ENCODE peak calls at places on chromosomes 11 and 22, in four cellular contexts. M, P, Q and C are unnamed samples.

GRCh38 chr11:95144313-95145235 is 54.9 kb downstream of the ENDOD1 start:
- DNase-seq in M (no peak), P (no peak), Q (no peak), C (no peak)

GRCh38 chr11:8983552-8983951 is 19.3 kb upstream of the TMEM9B start:
- DNase-seq in M (no peak), P (no peak), Q (no peak), C (no peak)

GRCh38 chr11:67261942-67262681 is 4.2 kb upstream of the GRK2 start:
- DNase-seq in M (no peak), P (no peak), Q (no peak), C (peak)

GRCh38 chr11:87265132-87265531 is 227.4 kb downstream of the TMEM135 start:
- DNase-seq in M (no peak), P (no peak), Q (no peak), C (no peak)

GRCh38 chr11:129779342-129779741 is 36.3 kb upstream of the TMEM45B start:
- DNase-seq in M (no peak), P (no peak), Q (no peak), C (no peak)

GRCh38 chr11:45653277-45653676 is 12.1 kb downstream of the CHST1 start:
- DNase-seq in M (no peak), P (no peak), Q (no peak), C (no peak)

GRCh38 chr11:45949992-45950407 is 27.5 kb downstream of the LARGE2 start:
- DNase-seq in M (no peak), P (no peak), Q (no peak), C (no peak)

GRCh38 chr22:37533995-37534394 is 14.8 kb upstream of the CARD10 start:
- DNase-seq in M (peak), P (no peak), Q (no peak), C (no peak)

GRCh38 chr11:91947215-91947614 is 277.4 kb upstream of the FAT3 start:
- DNase-seq in M (peak), P (no peak), Q (no peak), C (no peak)

GRCh38 chr22:17767236-17768065 is 6.8 kb downstream of the BID start:
- DNase-seq in M (no peak), P (no peak), Q (peak), C (no peak)

GRCh38 chr11:65685981-65686380 is 23.3 kb upstream of the RELA start:
- DNase-seq in M (no peak), P (no peak), Q (no peak), C (no peak)

GRCh38 chr11:28715726-28716125 is 607.5 kb downstream of the METTL15 start:
- DNase-seq in M (no peak), P (no peak), Q (no peak), C (no peak)

GRCh38 chr11:27209562-27210005 is 153.4 kb downstream of the CCDC34 start:
- DNase-seq in M (peak), P (no peak), Q (no peak), C (no peak)

GRCh38 chr11:44916316-44916715 is 34.4 kb downstream of the TP53I11 start:
- DNase-seq in M (no peak), P (no peak), Q (no peak), C (no peak)

GRCh38 chr22:45620707-45621106 is 50.9 kb upstream of the ATXN10 start:
- DNase-seq in M (no peak), P (no peak), Q (no peak), C (no peak)

GRCh38 chr22:29563652-29564460 is 10.3 kb upstream of the THOC5 start:
- DNase-seq in M (no peak), P (no peak), Q (no peak), C (no peak)

GRCh38 chr22:48825802-48826520 is 1001.7 kb downstream of the BRD1 start:
- DNase-seq in M (no peak), P (peak), Q (no peak), C (no peak)

GRCh38 chr11:95867105-95867504 is 56.8 kb downstream of the MTMR2 start:
- DNase-seq in M (no peak), P (no peak), Q (no peak), C (no peak)

GRCh38 chr11:2664331-2664730 is 35.5 kb downstream of the KCNQ1OT1 start:
- DNase-seq in M (no peak), P (no peak), Q (no peak), C (no peak)

GRCh38 chr11:124174001-124174400 is 9.1 kb upstream of the OR10D3 start:
- DNase-seq in M (peak), P (no peak), Q (no peak), C (no peak)

GRCh38 chr22:27788889-27789288 is 12.7 kb downstream of the MN1 start:
- DNase-seq in M (no peak), P (no peak), Q (no peak), C (no peak)

GRCh38 chr22:27785818-27786217 is 15.7 kb downstream of the MN1 start:
- DNase-seq in M (no peak), P (no peak), Q (no peak), C (no peak)

GRCh38 chr22:27784099-27784446 is 17.5 kb downstream of the MN1 start:
- DNase-seq in M (no peak), P (no peak), Q (no peak), C (no peak)

GRCh38 chr22:27783436-27784098 is 18.0 kb downstream of the MN1 start:
- DNase-seq in M (no peak), P (no peak), Q (no peak), C (no peak)

DNA sequence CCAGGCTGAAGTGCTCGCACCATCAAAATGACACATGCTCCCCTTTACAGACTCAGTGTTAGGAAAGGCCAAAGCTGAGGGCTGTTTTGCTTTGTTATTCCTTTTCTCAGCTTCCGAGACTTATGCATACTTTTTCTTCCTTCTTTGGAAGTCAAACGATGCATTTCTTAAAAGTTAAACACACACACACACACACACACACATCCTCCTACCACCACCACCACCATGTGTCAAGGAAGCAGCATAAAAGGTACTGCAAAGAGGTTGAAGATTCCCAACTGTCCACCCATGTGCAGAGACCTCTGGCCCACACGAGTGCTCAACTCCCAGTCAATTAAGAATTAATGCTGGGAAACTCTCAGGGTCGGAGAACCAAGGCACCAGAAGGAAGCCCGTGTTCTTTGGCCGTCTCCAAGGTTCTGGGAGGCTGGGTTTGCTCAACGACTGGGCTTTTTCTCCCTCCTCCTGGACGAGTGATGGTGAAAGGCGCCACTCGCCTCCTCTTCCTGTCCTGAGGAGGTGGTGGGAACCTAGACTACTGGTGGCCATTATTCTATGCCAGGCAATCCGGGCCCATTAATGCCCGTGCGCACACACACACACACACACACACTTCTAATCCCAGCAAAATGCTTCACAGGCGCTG is 15.2 kb downstream of the MN1 start:
- DNase-seq in M (no peak), P (no peak), Q (no peak), C (no peak)
- H3K4me3 ChIP-seq in M (no peak), P (no peak), Q (no peak), C (no peak)

GRCh38 chr11:3865388-3866193 is 10.1 kb downstream of the STIM1 start:
- DNase-seq in M (peak), P (no peak), Q (no peak), C (no peak)
- H3K4me3 ChIP-seq in M (no peak), P (no peak), Q (peak), C (no peak)

DNA sequence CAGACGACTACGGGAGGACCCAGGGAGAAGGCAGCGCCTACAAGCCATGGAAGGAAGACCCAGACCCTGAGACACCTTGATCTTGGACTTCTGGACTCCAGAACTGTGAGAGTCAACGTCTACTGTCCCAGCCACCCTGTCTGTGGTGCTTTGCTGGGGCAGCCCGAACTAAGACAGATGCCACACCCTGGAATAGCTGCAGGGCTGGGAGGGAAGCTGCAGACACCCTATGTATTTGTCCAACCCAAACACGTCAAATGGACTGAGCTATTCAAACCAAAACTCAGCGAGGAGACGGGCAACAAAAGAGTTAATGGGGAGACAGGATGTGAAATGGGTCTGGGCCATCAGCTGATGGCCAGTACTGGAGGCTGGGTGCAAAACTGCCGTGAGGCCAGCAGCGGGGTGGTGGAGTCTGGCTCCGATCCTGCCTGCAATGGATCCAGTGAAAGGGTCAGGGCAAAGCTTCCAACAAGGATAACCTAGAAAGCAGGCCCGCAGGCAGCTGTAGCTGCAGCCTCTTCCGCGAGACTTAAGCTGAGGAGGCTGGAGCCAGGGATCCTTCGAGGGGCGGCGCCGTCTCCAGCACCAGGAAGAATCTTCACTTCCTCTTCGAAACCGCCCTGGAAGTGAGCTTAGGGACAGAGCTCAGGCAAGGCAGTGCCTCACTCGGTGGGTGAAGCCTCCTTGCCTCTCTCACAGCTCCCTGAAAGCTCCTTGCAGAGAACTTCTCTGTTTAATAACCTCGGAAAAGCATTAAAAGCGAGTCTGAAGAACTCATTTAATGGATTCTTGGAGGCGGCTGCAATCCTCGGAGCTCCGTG is 169.6 kb downstream of the CTTN start:
- DNase-seq in M (no peak), P (no peak), Q (no peak), C (peak)
- H3K4me3 ChIP-seq in M (no peak), P (no peak), Q (no peak), C (no peak)

GRCh38 chr11:6615046-6615445 is 3.0 kb upstream of the TAF10 start:
- DNase-seq in M (no peak), P (no peak), Q (no peak), C (no peak)
- H3K4me3 ChIP-seq in M (no peak), P (no peak), Q (no peak), C (no peak)

GRCh38 chr11:13341028-13341427 is 63.4 kb downstream of the BMAL1 start:
- DNase-seq in M (no peak), P (no peak), Q (no peak), C (no peak)

GRCh38 chr11:13336246-13336873 is 58.8 kb downstream of the BMAL1 start:
- DNase-seq in M (no peak), P (no peak), Q (no peak), C (no peak)

GRCh38 chr11:13339196-13340153 is 61.9 kb downstream of the BMAL1 start:
- DNase-seq in M (peak), P (no peak), Q (no peak), C (no peak)

GRCh38 chr11:13337986-13338436 is 60.4 kb downstream of the BMAL1 start:
- DNase-seq in M (no peak), P (no peak), Q (no peak), C (no peak)

DNA sequence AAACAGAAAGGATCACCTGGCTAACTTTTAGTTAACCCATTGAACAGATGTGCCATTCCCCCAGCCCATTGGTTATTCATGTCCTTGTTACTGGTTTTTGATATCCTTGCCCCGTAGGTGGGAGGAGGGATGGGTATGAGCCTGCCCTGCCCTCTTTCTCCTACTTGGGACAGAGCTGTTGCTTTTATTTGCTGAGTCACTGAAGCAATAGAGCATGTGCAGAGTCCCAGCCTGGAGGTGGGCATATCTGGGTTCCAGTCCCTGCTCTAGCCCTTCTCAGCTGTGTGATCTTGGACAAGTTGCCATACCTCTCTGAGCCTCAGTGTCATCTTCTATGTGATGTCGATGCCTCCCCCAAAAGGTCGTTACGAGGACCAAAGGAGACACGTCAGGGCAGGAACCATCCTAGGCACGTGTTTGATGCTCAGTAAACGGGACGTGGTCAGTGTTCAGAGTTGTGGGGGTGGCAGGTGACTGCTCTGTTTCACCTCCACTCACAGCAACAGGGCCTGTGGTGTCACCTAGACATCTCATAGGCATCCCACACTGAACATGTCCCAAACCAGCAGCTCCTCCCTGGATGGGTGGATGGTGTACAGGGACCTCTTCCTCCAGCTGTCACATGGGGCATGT is 61.0 kb downstream of the BMAL1 start:
- DNase-seq in M (peak), P (no peak), Q (no peak), C (no peak)
- H3K4me3 ChIP-seq in M (peak), P (no peak), Q (no peak), C (no peak)

GRCh38 chr22:22407061-22407460 is 101.5 kb downstream of the ZNF280B start:
- DNase-seq in M (no peak), P (no peak), Q (no peak), C (no peak)

GRCh38 chr22:22410677-22411076 is 97.9 kb downstream of the ZNF280B start:
- DNase-seq in M (no peak), P (no peak), Q (no peak), C (no peak)

GRCh38 chr22:22410121-22410520 is 98.4 kb downstream of the ZNF280B start:
- DNase-seq in M (no peak), P (no peak), Q (no peak), C (peak)

GRCh38 chr22:22408269-22408668 is 100.3 kb downstream of the ZNF280B start:
- DNase-seq in M (no peak), P (no peak), Q (no peak), C (no peak)

GRCh38 chr22:22408731-22409696 is 99.5 kb downstream of the ZNF280B start:
- DNase-seq in M (peak), P (no peak), Q (no peak), C (no peak)
- H3K4me3 ChIP-seq in M (no peak), P (no peak), Q (no peak), C (no peak)

DNA sequence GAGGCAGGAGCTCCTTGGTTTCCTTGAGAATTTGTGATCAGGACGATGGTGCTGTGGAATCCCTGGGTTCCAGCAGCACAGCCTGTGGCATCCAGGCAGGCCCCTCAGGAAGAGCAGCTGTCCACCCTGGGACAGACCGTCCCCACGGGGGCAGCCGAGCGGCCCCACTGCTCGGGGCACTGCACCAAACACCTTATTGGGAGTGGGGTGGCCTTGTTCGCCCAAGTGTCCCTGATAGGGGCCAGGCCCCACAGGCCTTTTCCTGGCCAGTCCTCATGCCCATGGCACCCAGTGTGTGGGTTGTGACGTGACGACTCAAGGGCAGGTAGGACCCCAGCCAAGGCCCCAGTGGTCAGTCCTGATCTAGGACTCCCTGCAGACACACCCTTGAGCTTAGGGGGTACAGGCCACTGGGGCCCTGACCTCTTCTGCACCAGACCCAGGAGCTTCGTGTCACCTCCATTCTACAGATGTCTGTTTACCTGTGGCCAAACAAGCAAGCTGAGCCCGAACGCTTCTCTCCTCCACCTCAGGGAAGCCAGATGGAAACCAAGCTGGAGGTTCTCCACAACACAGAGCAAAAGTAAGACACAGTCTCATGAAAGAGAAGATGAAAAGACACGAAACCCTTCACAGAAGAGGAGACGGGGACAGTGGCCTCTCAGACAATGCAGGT is 1.5 kb upstream of the BRD1 start:
- DNase-seq in M (no peak), P (no peak), Q (no peak), C (peak)
- H3K4me3 ChIP-seq in M (no peak), P (no peak), Q (no peak), C (no peak)